ENCODE peak calls at places on chromosomes 11 and 22, in four cellular contexts. B, R, V and M are unnamed samples.

GRCh38 chr22:38612217-38613006 is 42.4 kb upstream of the DMC1 start:
- DNase-seq in B (no peak), R (no peak), V (no peak), M (no peak)

GRCh38 chr22:46547883-46548244 is 10.4 kb upstream of the CELSR1 start:
- DNase-seq in B (no peak), R (peak), V (peak), M (no peak)

GRCh38 chr11:2772544-2773031 is 72.8 kb upstream of the KCNQ1OT1 start:
- DNase-seq in B (peak), R (peak), V (peak), M (peak)

GRCh38 chr11:84905411-84905810 is 721.7 kb downstream of the DLG2 start:
- DNase-seq in B (no peak), R (peak), V (peak), M (no peak)

GRCh38 chr11:10664005-10664404 is 29.6 kb downstream of the IRAG1 start:
- DNase-seq in B (no peak), R (no peak), V (peak), M (no peak)

GRCh38 chr22:46619830-46620501 is at the start of gene GRAMD4:
- DNase-seq in B (no peak), R (peak), V (no peak), M (no peak)

GRCh38 chr11:87425391-87425790 is 387.7 kb downstream of the TMEM135 start:
- DNase-seq in B (no peak), R (no peak), V (peak), M (no peak)

GRCh38 chr22:32622762-32623147 is 148.1 kb downstream of the FBXO7 start:
- DNase-seq in B (no peak), R (no peak), V (no peak), M (no peak)

GRCh38 chr22:35191412-35191811 is 65.9 kb upstream of the HMGXB4 start:
- DNase-seq in B (no peak), R (peak), V (no peak), M (peak)

GRCh38 chr11:120141144-120142071 is 3.5 kb upstream of the TRIM29 start:
- DNase-seq in B (peak), R (no peak), V (no peak), M (no peak)

GRCh38 chr22:49324527-49325491 is 502.9 kb downstream of the BRD1 start:
- DNase-seq in B (peak), R (no peak), V (no peak), M (no peak)

GRCh38 chr11:14902650-14903350 is 10.8 kb upstream of the CYP2R1 start:
- DNase-seq in B (no peak), R (peak), V (peak), M (peak)

GRCh38 chr11:47373876-47374820 is 4.2 kb downstream of the SPI1 start:
- DNase-seq in B (peak), R (peak), V (peak), M (peak)

GRCh38 chr11:47983464-47984397 is 3.4 kb downstream of the PTPRJ start:
- DNase-seq in B (no peak), R (peak), V (peak), M (no peak)

GRCh38 chr22:45503816-45504702 is 1.4 kb downstream of the FBLN1 start:
- DNase-seq in B (no peak), R (peak), V (peak), M (no peak)

GRCh38 chr11:86515297-86516094 is 140.8 kb downstream of the CCDC81 start:
- DNase-seq in B (no peak), R (peak), V (peak), M (peak)

GRCh38 chr11:74721479-74721835 is 9.8 kb downstream of the CHRDL2 start:
- DNase-seq in B (no peak), R (no peak), V (no peak), M (no peak)

GRCh38 chr22:37618674-37619073 is 10.0 kb downstream of the GGA1 start:
- DNase-seq in B (no peak), R (no peak), V (no peak), M (no peak)

GRCh38 chr22:38272373-38273134 is at the start of gene TMEM184B:
- DNase-seq in B (peak), R (peak), V (no peak), M (peak)

GRCh38 chr11:125105921-125106320 is 5.5 kb downstream of the TMEM218 start:
- DNase-seq in B (no peak), R (no peak), V (no peak), M (no peak)

GRCh38 chr11:1299621-1300020 is 9.8 kb downstream of the TOLLIP start:
- DNase-seq in B (peak), R (no peak), V (no peak), M (no peak)

GRCh38 chr22:32177221-32177765 is 18.2 kb upstream of the C22orf42 start:
- DNase-seq in B (no peak), R (no peak), V (no peak), M (no peak)

GRCh38 chr11:45511566-45511965 is 153.9 kb downstream of the CHST1 start:
- DNase-seq in B (no peak), R (no peak), V (no peak), M (no peak)

GRCh38 chr11:11396290-11397042 is 43.4 kb upstream of the CSNK2A3 start:
- DNase-seq in B (no peak), R (peak), V (peak), M (peak)

GRCh38 chr22:46977656-46978343 is 215.3 kb downstream of the TBC1D22A start:
- DNase-seq in B (peak), R (no peak), V (no peak), M (no peak)

GRCh38 chr11:85029964-85030363 is 597.2 kb downstream of the DLG2 start:
- DNase-seq in B (no peak), R (peak), V (peak), M (peak)

GRCh38 chr22:43228330-43228729 is 41.4 kb upstream of the TTLL12 start:
- DNase-seq in B (peak), R (no peak), V (peak), M (peak)

GRCh38 chr11:86695391-86695790 is 23.0 kb upstream of the ME3 start:
- DNase-seq in B (no peak), R (peak), V (no peak), M (peak)

GRCh38 chr22:43408009-43408408 is 3.8 kb upstream of the MPPED1 start:
- DNase-seq in B (no peak), R (no peak), V (no peak), M (no peak)

GRCh38 chr22:40107756-40108437 is 69.8 kb upstream of the TNRC6B start:
- DNase-seq in B (peak), R (no peak), V (no peak), M (peak)

GRCh38 chr22:44340271-44341239 is 27.8 kb upstream of the SHISAL1 start:
- DNase-seq in B (no peak), R (no peak), V (no peak), M (no peak)

GRCh38 chr22:42933783-42934144 is 76.7 kb upstream of the ARFGAP3 start:
- DNase-seq in B (no peak), R (peak), V (peak), M (peak)

GRCh38 chr22:45448431-45448830 is 34.9 kb downstream of the RIBC2 start:
- DNase-seq in B (no peak), R (no peak), V (no peak), M (no peak)

GRCh38 chr11:118914178-118914918 is 11.4 kb downstream of the BCL9L start:
- DNase-seq in B (no peak), R (peak), V (no peak), M (no peak)

GRCh38 chr11:47035108-47035507 is 98.5 kb downstream of the CSTPP1 start:
- DNase-seq in B (no peak), R (peak), V (no peak), M (no peak)

GRCh38 chr22:44915441-44915840 is 94.4 kb downstream of the PHF21B start:
- DNase-seq in B (no peak), R (no peak), V (no peak), M (no peak)

GRCh38 chr11:105227363-105227762 is 87.8 kb upstream of the CARD18 start:
- DNase-seq in B (no peak), R (no peak), V (no peak), M (no peak)

DNA sequence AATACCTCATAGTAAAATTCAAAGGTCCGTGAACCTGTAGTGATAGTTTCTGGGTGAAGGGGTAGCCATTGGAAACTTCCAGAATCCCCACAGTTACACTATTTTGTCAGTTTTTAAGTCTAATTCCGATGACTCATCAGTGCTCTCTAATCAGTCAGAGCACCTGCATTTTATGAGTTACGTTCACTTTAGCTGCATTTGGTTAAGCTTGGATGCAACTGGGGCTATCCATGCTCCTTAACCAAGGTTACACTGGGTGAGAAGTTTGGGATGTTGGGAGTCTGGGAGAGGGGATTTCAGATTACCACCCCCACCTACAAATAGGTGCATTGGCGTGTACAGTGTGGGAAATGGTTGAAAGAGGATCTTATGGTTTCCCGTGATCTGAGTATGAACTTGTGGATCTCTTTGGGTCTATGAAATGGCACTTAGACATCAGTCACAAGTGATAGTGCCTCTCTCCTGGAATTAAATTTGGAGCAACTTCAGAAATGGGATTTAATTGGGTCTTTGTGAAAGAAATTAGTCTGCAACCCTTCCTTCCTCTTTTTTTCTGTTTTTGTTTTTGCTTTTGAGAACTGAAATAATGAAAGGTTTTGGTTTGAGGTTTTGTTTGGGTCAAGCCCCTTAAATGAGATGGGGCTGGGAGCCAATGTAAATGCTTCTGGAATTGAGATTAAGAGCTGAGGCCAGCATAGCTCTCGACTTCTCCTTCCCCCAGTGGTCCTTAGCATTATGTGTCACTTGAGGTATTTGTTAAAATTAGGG is 31.5 kb downstream of the EHF start:
- DNase-seq in B (no peak), R (peak), V (no peak), M (no peak)
- H3K27ac ChIP-seq in B (peak), R (peak), V (no peak), M (peak)

GRCh38 chr11:78586452-78587046 is 11.9 kb upstream of the NARS2 start:
- DNase-seq in B (no peak), R (no peak), V (no peak), M (no peak)
- TF ChIP-seq CTCF in B (no peak), R (peak), V (peak), M (peak)

GRCh38 chr11:117126223-117126965 is 17.7 kb upstream of the PAFAH1B2 start:
- DNase-seq in B (no peak), R (no peak), V (no peak), M (no peak)
- H3K27ac ChIP-seq in B (no peak), R (no peak), V (no peak), M (no peak)

DNA sequence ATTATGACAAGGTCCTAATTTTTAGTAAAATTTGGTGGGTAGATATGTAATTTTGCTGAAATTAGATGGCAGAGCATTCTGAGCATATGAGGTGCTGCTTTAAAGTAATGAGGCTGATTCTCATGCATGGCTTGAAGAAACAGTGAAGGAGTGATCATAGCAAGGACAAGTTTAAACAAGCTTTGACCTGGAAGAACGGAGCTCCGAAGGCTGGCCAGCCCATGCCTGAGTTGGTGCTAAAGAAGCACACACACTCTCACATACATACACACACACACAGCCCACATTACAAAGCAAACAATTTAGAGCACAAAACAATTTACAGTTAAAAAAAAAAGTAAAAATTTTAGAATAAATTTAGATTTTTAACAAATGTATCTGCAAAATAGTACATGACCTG is 150.7 kb downstream of the DCDC1 start:
- DNase-seq in B (no peak), R (no peak), V (no peak), M (peak)
- TF ChIP-seq CTCF in B (no peak), R (no peak), V (no peak), M (no peak)

GRCh38 chr11:35139883-35140282 is 912 bp downstream of the CD44 start:
- DNase-seq in B (no peak), R (peak), V (no peak), M (no peak)
- H3K27ac ChIP-seq in B (peak), R (peak), V (peak), M (peak)

DNA sequence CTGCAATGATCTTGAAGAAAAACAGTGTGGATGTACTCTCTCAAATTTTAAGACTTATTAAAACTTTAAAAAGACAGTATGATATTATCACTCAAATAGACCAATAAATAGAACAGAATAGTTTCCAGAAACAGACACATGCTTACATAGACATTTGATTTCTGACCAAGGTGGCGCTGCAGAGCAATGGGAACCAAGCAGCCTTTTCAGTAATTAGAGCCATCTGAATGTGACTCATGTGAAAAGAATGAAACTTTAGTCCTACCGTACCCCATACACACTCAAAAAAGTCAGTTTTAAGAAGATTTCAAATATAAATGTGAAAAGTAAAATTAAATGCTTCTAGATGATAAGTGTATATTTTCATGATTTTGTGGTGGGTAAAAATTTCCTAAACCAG is 74.2 kb upstream of the MS4A8 start:
- DNase-seq in B (peak), R (peak), V (peak), M (peak)
- TF ChIP-seq CTCF in B (no peak), R (peak), V (peak), M (peak)

DNA sequence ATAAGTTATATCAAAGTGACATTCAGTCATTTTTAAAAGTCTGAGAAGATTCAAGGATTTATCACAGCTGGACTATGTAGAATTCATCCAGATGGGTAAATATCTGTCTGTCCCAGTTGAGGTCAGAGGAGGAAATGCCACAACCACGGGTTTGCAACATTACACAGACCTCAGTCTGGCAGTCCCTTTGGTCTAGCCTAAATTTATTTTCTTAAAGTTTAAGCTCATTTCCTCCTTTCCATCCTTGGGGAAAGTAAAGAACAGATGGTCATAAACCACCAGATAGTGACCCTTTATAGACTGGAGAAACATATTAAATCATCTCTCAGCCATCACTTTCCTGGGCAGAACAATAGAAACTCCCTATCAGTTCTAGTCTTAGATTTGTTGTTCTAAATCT is 238.4 kb upstream of the DDI1 start:
- DNase-seq in B (no peak), R (peak), V (peak), M (no peak)
- H3K27ac ChIP-seq in B (no peak), R (no peak), V (peak), M (no peak)